ENCODE peak calls at places on chromosomes 16 and 17, in ten cellular contexts. T, A, Z, O, V, I, Q, K, U and N are unnamed samples.

GRCh38 chr16:11263737-11264136 is 5.4 kb downstream of the TNP2 start:
- DNase-seq in O (no peak), V (no peak), U (no peak), I (no peak), K (no peak), Z (no peak), A (no peak), T (peak; percentile 34), Q (no peak), N (no peak)

GRCh38 chr17:34668206-34668605 is 88.8 kb downstream of the TMEM132E start:
- DNase-seq in Q (no peak), V (no peak), O (no peak), Z (no peak), U (no peak), A (no peak), T (no peak), I (no peak), K (no peak), N (no peak)

GRCh38 chr16:10009691-10010090 is 172.5 kb downstream of the GRIN2A start:
- DNase-seq in I (no peak), U (no peak), T (no peak), V (no peak), A (no peak), Q (no peak), Z (no peak), K (peak; percentile 42), O (no peak), N (peak; percentile 77)

GRCh38 chr16:77965346-77965745 is 57.0 kb upstream of the CLEC3A start:
- DNase-seq in V (no peak), I (no peak), Q (no peak), U (no peak), A (no peak), K (no peak), Z (no peak), O (peak; percentile 44), T (no peak), N (no peak)

GRCh38 chr17:81142301-81143199 is 22.8 kb upstream of the PVALEF start:
- DNase-seq in I (peak; percentile 80), U (peak; percentile 84), A (peak; percentile 85), V (peak; percentile 91), Z (peak; percentile 76), Q (peak; percentile 56), O (peak; percentile 85), T (peak; percentile 60), K (peak; percentile 67), N (peak; percentile 82)

GRCh38 chr17:33277436-33278100 is 15.5 kb downstream of the ASIC2 start:
- DNase-seq in K (no peak), T (no peak), I (no peak), Z (no peak), A (no peak), O (no peak), Q (no peak), U (peak; percentile 40), V (no peak), N (no peak)

GRCh38 chr17:42458497-42459255 is at the start of gene ATP6V0A1:
- DNase-seq in K (peak; percentile 93), I (peak; percentile 90), Z (peak; percentile 88), O (peak; percentile 90), T (peak; percentile 84), Q (peak; percentile 81), V (peak; percentile 98), U (peak; percentile 95), A (peak; percentile 94), N (peak; percentile 98)

GRCh38 chr16:23712976-23713375 is at the start of gene ERN2:
- DNase-seq in K (no peak), I (no peak), A (no peak), Q (no peak), O (no peak), Z (no peak), T (no peak), U (peak; percentile 35), V (peak; percentile 66), N (no peak)

GRCh38 chr17:15660077-15660476 is 24.0 kb downstream of the TRIM16 start:
- DNase-seq in Q (no peak), I (no peak), Z (no peak), T (no peak), O (no peak), V (no peak), K (no peak), A (no peak), U (no peak), N (no peak)

GRCh38 chr16:79267781-79268180 is 332.8 kb downstream of the MAF start:
- DNase-seq in O (no peak), U (no peak), V (no peak), K (no peak), Q (no peak), A (no peak), Z (no peak), I (no peak), T (peak; percentile 46), N (no peak)

GRCh38 chr16:63145411-63145810 is 1109.2 kb upstream of the CDH8 start:
- DNase-seq in V (no peak), O (no peak), K (no peak), T (no peak), Q (no peak), Z (no peak), A (no peak), U (no peak), I (no peak), N (no peak)

GRCh38 chr17:57902117-57902799 is 52.4 kb upstream of the MRPS23 start:
- DNase-seq in U (no peak), T (no peak), V (no peak), Z (no peak), Q (no peak), O (no peak), I (no peak), K (no peak), A (no peak), N (no peak)

GRCh38 chr16:64950731-64951130 is 171.1 kb downstream of the CDH11 start:
- DNase-seq in Q (no peak), A (no peak), T (no peak), K (no peak), V (no peak), O (no peak), I (no peak), U (no peak), Z (no peak), N (no peak)

GRCh38 chr16:67967956-67968439 is 439 bp downstream of the SLC12A4 start:
- DNase-seq in U (peak; percentile 67), V (no peak), T (no peak), Q (peak; percentile 25), A (no peak), K (no peak), Z (peak; percentile 30), I (peak; percentile 56), O (no peak), N (no peak)

GRCh38 chr16:71569621-71570020 is 7.3 kb downstream of the TAT start:
- DNase-seq in V (peak; percentile 87), T (no peak), O (no peak), K (no peak), Z (no peak), A (no peak), Q (no peak), I (no peak), U (no peak), N (no peak)

GRCh38 chr17:72890711-72891110 is 201.8 kb downstream of the SLC39A11 start:
- DNase-seq in Z (peak; percentile 63), Q (peak; percentile 23), U (no peak), K (no peak), T (no peak), I (peak; percentile 73), O (no peak), V (no peak), A (peak; percentile 25), N (no peak)

GRCh38 chr16:67883872-67884261 is 818 bp upstream of the NRN1L start:
- DNase-seq in K (peak; percentile 19), Q (peak; percentile 26), I (peak; percentile 63), V (peak; percentile 85), Z (peak; percentile 37), T (peak; percentile 66), U (peak; percentile 79), A (peak; percentile 59), O (peak; percentile 70), N (peak; percentile 48)

GRCh38 chr17:43768382-43768781 is 9.8 kb upstream of the SOST start:
- DNase-seq in O (no peak), Z (no peak), U (no peak), Q (no peak), K (no peak), A (no peak), I (no peak), T (no peak), V (peak; percentile 53), N (no peak)

GRCh38 chr16:12426122-12426521 is 377.6 kb downstream of the CPPED1 start:
- DNase-seq in Q (peak; percentile 26), K (no peak), T (no peak), O (no peak), V (no peak), U (no peak), I (no peak), A (no peak), Z (no peak), N (peak; percentile 30)

GRCh38 chr17:66654341-66654740 is 180.6 kb upstream of the CACNG5 start:
- DNase-seq in Q (peak; percentile 81), Z (no peak), O (no peak), T (no peak), I (peak; percentile 16), V (no peak), A (no peak), K (no peak), U (no peak), N (peak; percentile 37)

GRCh38 chr17:82846061-82846691 is 6.4 kb upstream of the ZNF750 start:
- DNase-seq in Z (no peak), T (no peak), U (no peak), Q (no peak), V (no peak), A (no peak), K (no peak), O (no peak), I (no peak), N (no peak)

GRCh38 chr17:76562734-76563148 is 22.9 kb downstream of the PRCD start:
- DNase-seq in V (no peak), Z (peak; percentile 97), Q (peak; percentile 92), U (no peak), A (no peak), I (peak; percentile 95), O (no peak), K (no peak), T (no peak), N (no peak)

GRCh38 chr17:2841606-2842005 is 45.4 kb downstream of the RAP1GAP2 start:
- DNase-seq in O (no peak), K (no peak), I (peak; percentile 68), Z (peak; percentile 72), Q (peak; percentile 67), A (no peak), U (no peak), T (no peak), V (no peak), N (no peak)

GRCh38 chr16:22177968-22178934 is 15.9 kb downstream of the SDR42E2 start:
- DNase-seq in O (no peak), Z (no peak), U (no peak), Q (no peak), I (no peak), A (no peak), T (no peak), V (no peak), K (no peak), N (no peak)

GRCh38 chr16:74448990-74449389 is 27.7 kb upstream of the CLEC18B start:
- DNase-seq in O (no peak), A (peak; percentile 73), Z (peak; percentile 96), T (no peak), V (peak; percentile 80), Q (peak; percentile 95), U (no peak), I (peak; percentile 95), K (no peak), N (no peak)

GRCh38 chr17:2418572-2418971 is 17.7 kb upstream of the MNT start:
- DNase-seq in Q (peak; percentile 70), U (no peak), I (no peak), Z (no peak), A (no peak), O (no peak), V (no peak), T (no peak), K (no peak), N (no peak)

GRCh38 chr17:30113213-30113612 is 3.4 kb upstream of the NSRP1 start:
- DNase-seq in A (peak; percentile 74), K (no peak), O (no peak), U (no peak), Q (no peak), T (no peak), V (no peak), I (peak; percentile 36), Z (peak; percentile 44), N (no peak)

GRCh38 chr16:50667497-50668367 is 13.4 kb downstream of the SNX20 start:
- DNase-seq in Z (no peak), U (no peak), Q (no peak), V (no peak), O (peak; percentile 26), I (no peak), K (no peak), T (no peak), A (no peak), N (no peak)